ENCODE peak calls at places on chromosomes 13 and 19, in five cellular contexts. U is PC-3, L is GM23248, B is GM23338, I is HCT116. Z is an unnamed sample. For H3K9me2, the result is how much of the 10 kb centered on the place peaks cover.

GRCh38 chr19:13825489-13826475 is 30.5 kb downstream of the ZSWIM4 start:
- DNase-seq in U (peak), L (peak), B (peak), I (no peak), Z (no peak)

GRCh38 chr13:75452564-75452963 is 29.4 kb downstream of the TBC1D4 start:
- DNase-seq in U (no peak), L (peak), B (no peak), I (no peak), Z (no peak)

GRCh38 chr19:38977445-38978314 is 2.1 kb upstream of the FBXO17 start:
- DNase-seq in U (no peak), L (peak), B (no peak), I (no peak), Z (no peak)

GRCh38 chr13:90293793-90294361 is 1053.6 kb upstream of the MIR17HG start:
- DNase-seq in U (no peak), L (peak), B (no peak), I (no peak), Z (no peak)

GRCh38 chr19:2962018-2962670 is 15.2 kb upstream of the TLE6 start:
- DNase-seq in U (peak), L (peak), B (peak), I (peak), Z (peak)

GRCh38 chr13:101618440-101619187 is 166.1 kb downstream of the ITGBL1 start:
- DNase-seq in U (no peak), L (no peak), B (no peak), I (no peak), Z (no peak)

GRCh38 chr19:4577020-4577782 is 17.7 kb upstream of the SEMA6B start:
- DNase-seq in U (peak), L (peak), B (peak), I (no peak), Z (no peak)

GRCh38 chr13:20165417-20166257 is 4.8 kb upstream of the GJA3 start:
- DNase-seq in U (peak), L (no peak), B (no peak), I (no peak), Z (no peak)

GRCh38 chr13:69595181-69595580 is 512.4 kb upstream of the ATXN8OS start:
- DNase-seq in U (peak), L (no peak), B (no peak), I (no peak), Z (no peak)

GRCh38 chr13:95833713-95834112 is 156.8 kb downstream of the DNAJC3 start:
- DNase-seq in U (peak), L (peak), B (no peak), I (no peak), Z (no peak)

GRCh38 chr13:51717786-51718398 is 86.1 kb downstream of the DHRS12 start:
- DNase-seq in U (no peak), L (peak), B (no peak), I (no peak), Z (no peak)

GRCh38 chr13:85170372-85170771 is 628.8 kb downstream of the SLITRK6 start:
- DNase-seq in U (no peak), L (no peak), B (no peak), I (no peak), Z (no peak)

GRCh38 chr19:39996218-39996810 is 546 bp upstream of the ZNF546 start:
- DNase-seq in U (peak), L (peak), B (no peak), I (peak), Z (no peak)

GRCh38 chr19:5563941-5564612 is 3.7 kb downstream of the TINCR start:
- DNase-seq in U (peak), L (peak), B (no peak), I (no peak), Z (peak)

GRCh38 chr13:50576156-50576555 is 267.3 kb downstream of the DLEU7 start:
- DNase-seq in U (peak), L (peak), B (no peak), I (no peak), Z (no peak)

GRCh38 chr19:29550896-29551295 is 25.1 kb downstream of the VSTM2B start:
- DNase-seq in U (no peak), L (no peak), B (no peak), I (no peak), Z (no peak)

GRCh38 chr13:97242755-97243497 is 20.8 kb downstream of the MBNL2 start:
- DNase-seq in U (no peak), L (no peak), B (no peak), I (no peak), Z (no peak)

DNA sequence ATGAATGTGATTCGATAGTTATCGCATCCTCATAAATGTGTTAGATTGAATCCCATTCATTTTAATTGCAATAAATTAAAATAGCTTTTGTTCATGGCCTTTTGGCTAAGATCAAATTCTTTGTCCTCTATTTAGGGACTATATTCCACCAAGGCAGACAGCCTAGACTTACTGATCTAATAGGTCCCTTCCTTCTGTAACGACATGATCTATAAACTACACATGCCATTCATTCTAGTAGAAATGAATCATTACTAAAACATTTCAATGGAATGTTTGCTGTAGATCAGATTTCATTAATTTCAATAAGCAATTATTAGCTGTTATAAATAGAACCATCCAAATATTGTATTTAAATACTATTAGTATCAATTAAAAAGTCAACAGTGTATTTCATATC is 526.6 kb upstream of the KLHL1 start:
- DNase-seq in U (peak), L (no peak), B (no peak), I (no peak), Z (no peak)
- H2AFZ ChIP-seq in U (no peak), L (no peak), B (no peak), I (no peak), Z (no peak)

DNA sequence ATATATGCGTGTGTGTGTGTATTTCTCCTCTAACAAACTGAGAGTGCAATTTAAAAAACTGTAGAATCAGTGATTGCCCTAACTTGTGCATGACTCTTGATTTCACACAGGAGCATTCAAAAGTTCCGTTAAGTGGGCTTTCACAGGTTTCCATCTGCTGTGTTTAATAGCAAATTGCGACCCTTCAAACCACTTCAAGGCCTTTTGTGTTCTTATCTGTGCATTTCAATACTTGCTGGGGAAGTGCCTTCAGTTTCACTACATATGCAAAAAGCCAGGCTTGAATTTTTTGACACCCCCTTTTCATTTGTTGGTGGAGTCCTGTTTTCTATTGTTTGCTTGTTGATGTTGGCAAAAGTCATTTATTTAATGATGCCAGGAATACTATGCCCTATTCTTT is 158.0 kb downstream of the TM9SF2 start:
- DNase-seq in U (no peak), L (no peak), B (peak), I (no peak), Z (no peak)
- H3K9me2 ChIP-seq in U (under half), L (under half), B (under half), I (under half), Z (under half)

DNA sequence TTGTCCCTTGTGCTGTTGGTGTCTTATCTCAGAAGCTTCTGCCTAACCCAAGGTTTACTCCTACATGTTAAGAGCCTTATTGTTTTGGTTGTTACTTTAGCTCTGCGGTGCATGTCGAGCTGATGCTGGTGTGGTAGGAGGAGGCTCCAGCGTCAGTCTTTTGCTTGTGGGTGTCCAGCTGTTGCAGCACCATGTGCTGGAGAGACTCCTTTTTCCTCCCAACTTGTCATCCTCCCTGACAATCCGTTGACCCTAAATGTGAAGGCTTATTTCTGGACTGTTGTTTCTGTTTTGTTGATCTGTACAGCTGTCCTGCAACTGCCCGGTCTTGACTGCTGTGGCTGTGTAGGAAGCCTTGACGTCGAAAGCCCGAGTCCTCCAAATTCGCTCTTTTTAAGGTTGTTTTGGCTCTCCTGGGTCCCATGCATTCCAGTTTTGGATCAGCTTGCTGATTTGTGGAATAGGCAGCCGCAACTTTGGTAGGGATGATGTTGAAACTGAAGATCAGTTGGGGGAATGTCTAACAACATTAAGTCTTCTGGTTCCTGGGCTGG is 15.3 kb downstream of the NAXD start:
- DNase-seq in U (no peak), L (no peak), B (no peak), I (no peak), Z (no peak)
- H3K4me3 ChIP-seq in U (no peak), L (no peak), B (no peak), I (no peak), Z (no peak)

DNA sequence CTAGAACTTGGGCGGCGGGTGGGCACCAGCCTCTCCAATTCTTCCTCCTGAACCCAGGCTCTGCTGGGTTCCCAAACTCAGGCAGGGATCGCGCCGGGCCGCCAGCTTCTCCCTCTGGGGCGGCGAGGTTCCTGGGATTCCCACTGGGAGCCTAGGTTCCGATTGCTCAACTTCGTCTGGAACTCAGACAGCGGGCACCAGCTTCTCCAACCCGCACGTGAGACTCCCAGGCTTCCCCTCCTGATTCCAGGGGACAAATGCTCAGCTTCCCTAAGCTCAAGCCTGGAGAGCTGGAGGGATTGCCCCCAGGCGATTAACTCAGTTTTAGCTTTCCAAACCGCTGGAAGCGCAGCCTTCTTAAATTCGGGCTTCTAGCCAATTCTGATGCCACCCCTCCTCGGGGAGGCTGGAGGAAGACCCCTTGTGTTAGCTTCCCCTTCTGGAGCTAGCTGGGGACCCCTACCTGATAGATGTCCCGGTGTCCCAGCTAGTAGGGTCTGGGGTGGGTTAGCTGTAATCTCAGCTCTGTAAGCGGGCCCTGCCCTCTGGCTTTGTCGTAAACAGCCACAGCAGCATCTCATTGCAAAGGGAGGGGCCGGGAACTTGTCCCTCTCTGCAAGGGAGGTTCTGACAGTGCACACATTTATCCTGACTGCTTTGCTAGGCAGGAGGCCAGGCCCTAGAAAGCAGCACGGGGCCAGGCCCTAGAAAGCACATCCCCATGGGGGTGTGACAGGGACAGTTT is 671 bp downstream of the MCOLN1 start:
- DNase-seq in U (peak), L (peak), B (no peak), I (no peak), Z (no peak)
- H2AFZ ChIP-seq in U (peak), L (peak), B (peak), I (no peak), Z (peak)

GRCh38 chr13:111267784-111268183 is 52.7 kb upstream of the TEX29 start:
- DNase-seq in U (no peak), L (peak), B (no peak), I (no peak), Z (no peak)

GRCh38 chr13:111267205-111267604 is 53.2 kb upstream of the TEX29 start:
- DNase-seq in U (no peak), L (no peak), B (no peak), I (no peak), Z (no peak)

GRCh38 chr13:111265006-111265700 is 55.3 kb upstream of the TEX29 start:
- DNase-seq in U (no peak), L (no peak), B (no peak), I (no peak), Z (no peak)

GRCh38 chr13:111263566-111263965 is 56.9 kb upstream of the TEX29 start:
- DNase-seq in U (no peak), L (no peak), B (no peak), I (no peak), Z (no peak)

DNA sequence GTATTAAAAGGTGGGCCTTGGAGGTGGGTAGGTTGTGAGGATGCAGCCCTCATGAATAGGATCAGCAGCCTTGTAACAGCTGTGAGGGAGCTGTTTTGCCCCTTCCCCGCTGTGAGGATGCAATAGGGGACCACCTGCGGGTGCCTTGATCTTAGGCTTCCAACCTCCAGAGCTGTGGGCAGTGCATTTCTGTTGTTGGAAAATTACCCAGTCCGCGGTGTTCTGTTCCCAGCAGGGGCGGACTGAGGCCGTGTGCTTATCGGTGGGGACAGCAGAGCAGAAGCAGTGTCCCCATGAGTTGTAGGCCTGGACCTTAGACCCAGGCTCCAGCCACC is 54.8 kb upstream of the TEX29 start:
- DNase-seq in U (no peak), L (no peak), B (no peak), I (no peak), Z (no peak)
- H3K9me2 ChIP-seq in U (under half), L (under half), B (under half), I (under half), Z (under half)

GRCh38 chr19:41307954-41308449 is 2.0 kb upstream of the CCDC97 start:
- DNase-seq in U (no peak), L (no peak), B (no peak), I (no peak), Z (no peak)

GRCh38 chr19:41309225-41310030 is 544 bp upstream of the CCDC97 start:
- DNase-seq in U (peak), L (peak), B (no peak), I (no peak), Z (peak)

GRCh38 chr19:41310031-41310831 is at the start of gene CCDC97:
- DNase-seq in U (peak), L (peak), B (peak), I (peak), Z (peak)

GRCh38 chr19:41307090-41307875 is 2.7 kb upstream of the CCDC97 start:
- DNase-seq in U (no peak), L (no peak), B (no peak), I (no peak), Z (no peak)

DNA sequence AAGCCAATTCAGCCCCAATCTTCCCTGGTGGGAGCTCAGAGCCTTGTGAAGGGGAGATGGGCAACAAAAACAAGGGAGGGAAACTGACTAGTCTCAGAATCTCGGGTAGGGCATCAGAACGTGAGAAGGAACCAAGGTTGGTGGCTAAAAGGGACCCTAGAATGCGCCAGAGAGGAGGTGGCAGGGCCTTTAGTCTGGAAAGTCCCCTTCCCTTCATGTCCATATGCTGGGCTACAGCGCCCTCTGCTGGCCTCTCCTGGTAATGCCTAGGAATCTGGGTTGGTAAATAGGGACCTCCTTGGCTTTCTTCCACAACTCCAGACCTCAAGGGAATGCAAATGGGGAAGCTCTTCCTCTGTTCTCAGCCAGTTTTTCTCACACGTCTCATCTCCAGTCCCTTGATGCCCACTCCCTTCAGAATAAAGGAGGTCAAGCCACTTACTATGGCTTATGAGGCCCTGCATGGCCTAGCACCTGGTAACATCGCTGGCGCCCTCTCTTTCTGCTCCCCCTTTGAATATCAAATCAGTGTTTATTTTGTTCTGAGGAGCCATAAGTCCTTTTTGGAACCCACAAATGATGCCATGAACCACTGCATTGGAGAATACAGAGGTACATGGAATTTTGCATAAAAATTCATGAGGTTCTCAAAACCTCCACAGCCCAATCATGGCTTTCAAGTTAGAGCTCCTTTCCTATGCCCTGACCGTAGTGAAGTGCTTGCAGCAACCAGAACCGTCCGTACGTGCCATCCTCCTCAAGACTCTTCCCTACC is 1.3 kb upstream of the CCDC97 start:
- DNase-seq in U (peak), L (peak), B (peak), I (peak), Z (peak)
- H3K4me3 ChIP-seq in U (no peak), L (peak), B (no peak), I (peak), Z (no peak)

Z was measured in PC-9.